ENCODE peak calls at places on chromosomes 4 and X, in four cellular contexts. F is HepG2, U is lower lobe of right lung, B is DND-41. C is an unnamed sample.
A peak's percentile ranks its signal among the peaks of the same experiment; 100 is the strongest.

GRCh38 chrX:18415386-18415785 is 10.0 kb upstream of the CDKL5 start:
- DNase-seq in F (no peak), U (no peak), B (no peak), C (no peak)

GRCh38 chr4:161320377-161320776 is 843.4 kb downstream of the FSTL5 start:
- DNase-seq in F (peak; percentile 48), U (no peak), B (no peak), C (peak; percentile 0)

GRCh38 chr4:54784188-54784671 is 126.5 kb downstream of the KIT start:
- DNase-seq in F (no peak), U (peak; percentile 67), B (no peak), C (peak; percentile 88)

GRCh38 chrX:154056739-154057367 is 37.2 kb upstream of the IRAK1 start:
- DNase-seq in F (peak; percentile 86), U (no peak), B (no peak), C (peak; percentile 50)

GRCh38 chr4:152500798-152501434 is 35.0 kb downstream of the FBXW7 start:
- DNase-seq in F (peak; percentile 65), U (no peak), B (peak; percentile 65), C (peak; percentile 96)

GRCh38 chr4:123312951-123313592 is 83.5 kb upstream of the SPRY1 start:
- DNase-seq in F (peak; percentile 72), U (no peak), B (no peak), C (no peak)

GRCh38 chrX:11558972-11559371 is 106.7 kb downstream of the ARHGAP6 start:
- DNase-seq in F (peak; percentile 24), U (peak; percentile 41), B (peak; percentile 36), C (no peak)

GRCh38 chrX:107324493-107325310 is 118.3 kb downstream of the DNAAF6 start:
- DNase-seq in F (no peak), U (peak; percentile 48), B (no peak), C (peak; percentile 22)

GRCh38 chr4:43330288-43330687 is 437.8 kb downstream of the GRXCR1 start:
- DNase-seq in F (no peak), U (no peak), B (no peak), C (peak; percentile 61)

GRCh38 chr4:97374526-97374925 is 768.8 kb downstream of the STPG2 start:
- DNase-seq in F (no peak), U (no peak), B (no peak), C (no peak)

GRCh38 chr4:151035321-151035720 is 20.2 kb upstream of the LRBA start:
- DNase-seq in F (peak; percentile 41), U (no peak), B (no peak), C (no peak)

GRCh38 chr4:25925486-25926201 is 11.6 kb downstream of the SMIM20 start:
- DNase-seq in F (peak; percentile 36), U (peak; percentile 58), B (no peak), C (peak; percentile 49)

GRCh38 chr4:14446904-14447303 is 555.4 kb upstream of the CPEB2 start:
- DNase-seq in F (no peak), U (no peak), B (no peak), C (no peak)

GRCh38 chr4:105572296-105572695 is 19.9 kb downstream of the ARHGEF38 start:
- DNase-seq in F (no peak), U (no peak), B (no peak), C (no peak)

GRCh38 chrX:133645251-133645650 is 230.0 kb upstream of the GPC4 start:
- DNase-seq in F (no peak), U (no peak), B (no peak), C (peak; percentile 19)

GRCh38 chr4:5772528-5773270 is 61.7 kb downstream of the EVC start:
- DNase-seq in F (no peak), U (no peak), B (no peak), C (no peak)

GRCh38 chr4:118338518-118338917 is 14.3 kb downstream of the PRSS12 start:
- DNase-seq in F (no peak), U (no peak), B (no peak), C (no peak)

GRCh38 chr4:35163189-35163588 is 1081.1 kb downstream of the ARAP2 start:
- DNase-seq in F (no peak), U (no peak), B (no peak), C (no peak)

GRCh38 chrX:45479835-45480422 is 279.3 kb upstream of the DIPK2B start:
- DNase-seq in F (peak; percentile 63), U (no peak), B (no peak), C (peak; percentile 95)

GRCh38 chr4:3810111-3810680 is 44.0 kb downstream of the ADRA2C start:
- DNase-seq in F (no peak), U (peak; percentile 42), B (no peak), C (no peak)

GRCh38 chr4:88807499-88807898 is 109.9 kb upstream of the NAP1L5 start:
- DNase-seq in F (no peak), U (no peak), B (no peak), C (no peak)

GRCh38 chr4:30525662-30526061 is 194.5 kb upstream of the PCDH7 start:
- DNase-seq in F (no peak), U (no peak), B (no peak), C (no peak)

GRCh38 chr4:110823251-110823650 is 200.4 kb upstream of the PITX2 start:
- DNase-seq in F (no peak), U (no peak), B (no peak), C (peak; percentile 10)

GRCh38 chrX:72020204-72020603 is 109.6 kb downstream of the NHSL2 start:
- DNase-seq in F (no peak), U (no peak), B (no peak), C (no peak)

GRCh38 chr4:80197601-80198444 is 520 bp downstream of the PRDM8 start:
- DNase-seq in F (no peak), U (peak; percentile 55), B (no peak), C (no peak)

GRCh38 chr4:80199004-80199579 is 1.8 kb downstream of the PRDM8 start:
- DNase-seq in F (no peak), U (no peak), B (no peak), C (no peak)

GRCh38 chr4:80195441-80196139 is 1.7 kb upstream of the PRDM8 start:
- DNase-seq in F (no peak), U (no peak), B (no peak), C (no peak)

GRCh38 chr4:80196259-80197131 is 808 bp upstream of the PRDM8 start:
- DNase-seq in F (no peak), U (no peak), B (no peak), C (no peak)

GRCh38 chr4:80197132-80197573 is at the start of gene PRDM8:
- DNase-seq in F (no peak), U (no peak), B (no peak), C (no peak)
- H3K4me3 ChIP-seq in F (no peak within 1 kb of the TSS), U (peak within 1 kb of the TSS; percentile 42), B (no peak within 1 kb of the TSS), C (peak within 1 kb of the TSS; percentile 14)

GRCh38 chrX:28586891-28587635 is at the start of gene IL1RAPL1:
- DNase-seq in F (no peak), U (no peak), B (no peak), C (peak; percentile 33)
- TF ChIP-seq CTCF in F (no peak), U (no peak), B (no peak), C (peak; percentile 11)

DNA sequence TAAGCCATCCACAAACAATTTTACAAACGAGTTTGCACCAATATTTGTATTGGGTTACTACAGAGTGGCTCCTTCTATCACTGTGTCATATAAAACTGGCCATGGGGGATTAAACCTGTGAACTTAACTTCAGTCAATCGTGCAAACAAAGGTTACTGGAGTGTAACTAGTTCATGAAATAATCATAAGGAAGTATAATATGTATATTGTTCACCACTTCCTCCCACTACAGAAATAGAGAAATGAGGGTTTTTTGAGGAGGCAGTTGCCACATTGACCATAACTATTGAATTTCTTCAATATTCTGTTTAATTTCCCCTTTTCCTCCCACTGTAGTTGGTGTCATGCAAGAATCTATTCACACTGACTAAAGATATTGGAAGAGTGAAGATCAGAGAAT is at the start of gene GPR82:
- DNase-seq in F (no peak), U (no peak), B (no peak), C (no peak)
- H3K4me3 ChIP-seq in F (no peak within 1 kb of the TSS), U (no peak within 1 kb of the TSS), B (no peak within 1 kb of the TSS), C (no peak within 1 kb of the TSS)

GRCh38 chrX:67604979-67605703 is 61.3 kb downstream of the AR start:
- DNase-seq in F (no peak), U (no peak), B (no peak), C (peak; percentile 66)
- TF ChIP-seq CTCF in F (no peak), U (no peak), B (no peak), C (no peak)

GRCh38 chr4:147793569-147793968 is 61.7 kb downstream of the ARHGAP10 start:
- DNase-seq in F (no peak), U (no peak), B (no peak), C (no peak)
- H3K4me3 ChIP-seq in F (no peak overlapping the region), U (no peak overlapping the region), B (no peak overlapping the region), C (no peak overlapping the region)